ENCODE peak calls at places on chromosome 9, in eight cellular contexts. U is left ventricle myocardium inferior; Q is CD8-positive, alpha-beta T cell; S is IMR-90; M is AG04450; R is fibroblast of lung; F is endodermal cell; K is lower lobe of right lung. N is an unnamed sample.
A peak's percentile ranks its signal among the peaks of the same experiment; 100 is the strongest.

GRCh38 chr9:35906923-35907699 is 1.1 kb downstream of the HRCT1 start:
- DNase-seq in M (no peak), F (peak; percentile 65), S (peak; percentile 75), K (peak; percentile 82), Q (no peak), R (peak; percentile 88), U (peak; percentile 69), N (peak; percentile 93)

GRCh38 chr9:134606951-134607733 is 34.5 kb upstream of the COL5A1 start:
- DNase-seq in S (no peak), U (no peak), F (peak; percentile 78), Q (no peak), M (no peak), R (peak; percentile 51), K (no peak), N (no peak)

GRCh38 chr9:34463098-34463900 is 4.7 kb downstream of the DNAI1 start:
- DNase-seq in R (peak; percentile 79), Q (no peak), K (no peak), F (peak; percentile 16), U (no peak), S (peak; percentile 60), M (no peak), N (no peak)

GRCh38 chr9:135086597-135087488 is 625 bp upstream of the OLFM1 start:
- DNase-seq in F (peak; percentile 60), U (no peak), M (no peak), K (no peak), Q (no peak), R (no peak), S (no peak), N (no peak)

GRCh38 chr9:85310531-85311070 is 431.2 kb downstream of the AGTPBP1 start:
- DNase-seq in S (no peak), F (no peak), R (no peak), K (no peak), M (no peak), Q (no peak), U (no peak), N (no peak)

GRCh38 chr9:3777137-3777536 is 251.3 kb upstream of the RFX3 start:
- DNase-seq in U (no peak), R (no peak), F (no peak), K (no peak), M (no peak), S (no peak), Q (no peak), N (no peak)

GRCh38 chr9:77651203-77651602 is 3.1 kb upstream of the GNA14 start:
- DNase-seq in R (no peak), F (no peak), U (no peak), M (no peak), Q (no peak), K (no peak), S (no peak), N (no peak)

GRCh38 chr9:36551129-36551528 is 21.6 kb upstream of the MELK start:
- DNase-seq in M (no peak), Q (no peak), S (no peak), F (no peak), U (no peak), K (no peak), R (peak; percentile 68), N (no peak)

GRCh38 chr9:72883867-72884266 is 69.0 kb downstream of the ALDH1A1 start:
- DNase-seq in R (no peak), F (no peak), K (no peak), S (no peak), U (no peak), M (no peak), Q (no peak), N (no peak)

GRCh38 chr9:88737876-88738275 is 202.9 kb downstream of the NXNL2 start:
- DNase-seq in U (no peak), M (no peak), S (peak; percentile 30), K (no peak), R (no peak), F (no peak), Q (no peak), N (no peak)

GRCh38 chr9:71812385-71812784 is 44.1 kb upstream of the CEMIP2 start:
- DNase-seq in U (peak; percentile 51), S (peak; percentile 12), M (no peak), R (peak; percentile 24), F (no peak), Q (no peak), K (no peak), N (no peak)

GRCh38 chr9:2228132-2228531 is 213.0 kb downstream of the SMARCA2 start:
- DNase-seq in S (no peak), F (peak; percentile 82), Q (no peak), M (no peak), R (no peak), U (no peak), K (peak; percentile 55), N (no peak)

GRCh38 chr9:25094518-25094917 is 548.8 kb upstream of the IZUMO3 start:
- DNase-seq in K (no peak), M (no peak), F (no peak), S (no peak), U (no peak), Q (no peak), R (no peak), N (no peak)

GRCh38 chr9:88694625-88695024 is 159.6 kb downstream of the NXNL2 start:
- DNase-seq in R (peak; percentile 81), Q (no peak), F (no peak), S (peak; percentile 87), M (peak; percentile 39), U (peak; percentile 31), K (no peak), N (no peak)

GRCh38 chr9:15299374-15299939 is 7.6 kb downstream of the TTC39B start:
- DNase-seq in S (no peak), F (no peak), Q (no peak), U (no peak), R (no peak), M (no peak), K (no peak), N (no peak)

GRCh38 chr9:76378367-76379073 is 15.7 kb downstream of the RFK start:
- DNase-seq in S (no peak), M (no peak), U (no peak), K (no peak), F (no peak), Q (no peak), R (no peak), N (no peak)

GRCh38 chr9:81473708-81474107 is 215.6 kb downstream of the TLE1 start:
- DNase-seq in U (no peak), M (no peak), S (peak; percentile 67), K (no peak), R (peak; percentile 39), F (no peak), Q (no peak), N (no peak)

GRCh38 chr9:105475302-105475701 is 27.5 kb downstream of the FSD1L start:
- DNase-seq in F (no peak), R (peak; percentile 70), K (no peak), Q (no peak), S (peak; percentile 64), U (no peak), M (no peak), N (no peak)

GRCh38 chr9:385818-386398 is 171.2 kb downstream of the DOCK8 start:
- DNase-seq in R (peak; percentile 42), M (peak; percentile 6), S (peak; percentile 52), F (peak; percentile 87), K (no peak), Q (no peak), U (no peak), N (peak; percentile 69)

GRCh38 chr9:104740596-104740995 is 6.9 kb upstream of the NIPSNAP3A start:
- DNase-seq in S (peak; percentile 64), M (no peak), R (peak; percentile 69), K (no peak), U (no peak), Q (no peak), F (no peak), N (no peak)

GRCh38 chr9:98479967-98480847 is 224.8 kb upstream of the TBC1D2 start:
- DNase-seq in U (no peak), K (no peak), F (no peak), R (peak; percentile 72), M (no peak), S (peak; percentile 41), Q (no peak), N (no peak)

DNA sequence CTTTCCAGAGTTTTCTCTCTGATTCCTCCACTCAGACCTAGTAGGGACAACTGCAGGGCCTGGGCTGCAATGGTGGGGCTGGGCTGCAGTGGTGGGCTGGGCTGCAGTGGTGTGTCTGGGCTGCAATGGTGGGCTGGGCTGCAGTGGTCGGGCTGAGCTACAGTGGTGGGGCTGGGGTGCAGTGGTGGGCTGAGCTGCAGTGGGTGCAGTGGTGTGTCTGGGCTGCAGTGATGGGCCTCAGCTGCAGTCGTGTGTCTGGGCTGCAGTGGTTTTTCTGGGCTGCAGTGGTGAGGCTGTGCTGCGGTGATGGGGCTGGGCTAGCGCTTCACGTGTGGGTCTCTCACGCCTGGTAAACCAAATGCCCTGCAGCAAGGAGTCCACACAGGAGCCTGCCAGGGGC is 27.4 kb downstream of the ABO start:
- DNase-seq in M (no peak), S (no peak), R (no peak), Q (no peak), K (no peak), F (no peak), U (no peak), N (no peak)
- H3K4me3 ChIP-seq in M (no peak overlapping the region), S (no peak overlapping the region), R (no peak overlapping the region), Q (no peak overlapping the region), K (no peak overlapping the region), F (no peak overlapping the region), U (no peak overlapping the region), N (no peak overlapping the region)

DNA sequence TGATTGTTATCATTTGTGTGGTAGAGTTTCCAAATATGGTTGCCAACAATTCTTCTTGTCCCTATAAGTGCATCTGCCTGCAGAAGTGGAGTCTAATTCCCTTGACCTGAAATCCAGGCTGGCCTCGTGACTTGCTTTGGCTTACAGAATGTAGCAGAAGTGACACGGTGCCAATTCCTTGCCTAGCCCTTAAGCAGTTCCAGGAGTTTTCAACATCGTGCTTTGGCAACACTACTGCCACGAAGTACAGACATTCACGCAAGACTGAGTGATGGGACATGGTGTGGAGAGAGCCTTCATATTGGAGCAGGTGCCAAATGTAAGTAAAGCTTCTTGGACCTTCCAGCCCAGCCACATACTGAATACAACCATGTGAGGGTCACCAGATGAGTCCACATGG is 92.9 kb upstream of the NEK6 start:
- DNase-seq in Q (no peak), M (no peak), S (no peak), F (no peak), U (peak; percentile 26), R (no peak), K (no peak), N (peak; percentile 71)
- H3K27me3 ChIP-seq in Q (no peaks in the 10 kb centered on the region), M (peaks cover 23% of the 10 kb centered on the region), S (peaks cover 20% of the 10 kb centered on the region), F (no peaks in the 10 kb centered on the region), U (no peaks in the 10 kb centered on the region), R (peaks cover 3% of the 10 kb centered on the region), K (no peaks in the 10 kb centered on the region), N (no peaks in the 10 kb centered on the region)

GRCh38 chr9:106587021-106587420 is 275.9 kb upstream of the ZNF462 start:
- DNase-seq in F (no peak), S (no peak), R (peak; percentile 27), Q (no peak), K (no peak), U (no peak), M (no peak), N (no peak)
- H3K4me3 ChIP-seq in F (no peak overlapping the region), S (no peak overlapping the region), R (no peak overlapping the region), Q (no peak overlapping the region), K (no peak overlapping the region), U (no peak overlapping the region), M (no peak overlapping the region), N (no peak overlapping the region)

DNA sequence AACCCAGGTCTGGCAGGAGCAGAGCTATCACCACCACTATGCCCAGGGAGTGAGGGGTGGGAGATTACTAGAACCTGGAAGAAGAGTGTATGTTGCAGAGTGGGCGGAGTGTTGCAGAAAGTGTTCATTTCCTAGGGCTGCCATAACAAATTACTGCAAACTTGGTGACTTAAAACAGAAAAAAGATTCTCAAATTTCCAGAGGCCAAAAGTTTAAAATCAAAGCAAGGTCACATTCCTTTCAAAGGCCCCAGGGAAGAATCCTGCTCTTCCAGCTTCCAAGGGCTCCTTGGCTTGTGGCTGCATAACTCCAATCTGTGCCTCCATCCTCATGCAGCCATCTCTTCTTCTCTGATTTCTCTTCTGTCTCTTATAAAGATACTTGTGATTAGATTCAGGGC is 30.6 kb upstream of the SPINK4 start:
- DNase-seq in K (no peak), U (no peak), Q (no peak), F (no peak), S (no peak), R (no peak), M (no peak), N (no peak)
- H3K27me3 ChIP-seq in K (no peaks in the 10 kb centered on the region), U (no peaks in the 10 kb centered on the region), Q (no peaks in the 10 kb centered on the region), F (peaks cover 2% of the 10 kb centered on the region), S (peaks cover 13% of the 10 kb centered on the region), R (peaks cover 13% of the 10 kb centered on the region), M (peaks cover 17% of the 10 kb centered on the region), N (no peaks in the 10 kb centered on the region)